ENCODE peak calls at places on chromosomes 16 and 17, in four cellular contexts. One of them, this sample, is unnamed.

GRCh38 chr16:19294156-19294649 is 8.7 kb downstream of the CLEC19A start:
- DNase-seq in ELF-1: no peak
- DNase-seq in astrocyte of the spinal cord: no peak
- DNase-seq in activated T-helper 1 cell treated with Interleukin-2 at 50 U/mL for 16 hours: no peak
- DNase-seq in this sample: no peak

GRCh38 chr16:87043273-87044030 is 273.7 kb downstream of the C16orf95 start:
- DNase-seq in ELF-1: no peak
- DNase-seq in astrocyte of the spinal cord: peak
- DNase-seq in activated T-helper 1 cell treated with Interleukin-2 at 50 U/mL for 16 hours: no peak
- DNase-seq in this sample: no peak

GRCh38 chr17:71033336-71033735 is 864.0 kb downstream of the KCNJ2 start:
- DNase-seq in ELF-1: peak
- DNase-seq in astrocyte of the spinal cord: peak
- DNase-seq in activated T-helper 1 cell treated with Interleukin-2 at 50 U/mL for 16 hours: no peak
- DNase-seq in this sample: no peak

GRCh38 chr17:32875230-32875903 is 1.6 kb downstream of the MYO1D start:
- DNase-seq in ELF-1: no peak
- DNase-seq in astrocyte of the spinal cord: no peak
- DNase-seq in activated T-helper 1 cell treated with Interleukin-2 at 50 U/mL for 16 hours: no peak
- DNase-seq in this sample: no peak

GRCh38 chr17:61766520-61766919 is 96.8 kb downstream of the BRIP1 start:
- DNase-seq in ELF-1: no peak
- DNase-seq in astrocyte of the spinal cord: no peak
- DNase-seq in activated T-helper 1 cell treated with Interleukin-2 at 50 U/mL for 16 hours: no peak
- DNase-seq in this sample: no peak

GRCh38 chr17:80138856-80139426 is 8.0 kb downstream of the EIF4A3 start:
- DNase-seq in ELF-1: no peak
- DNase-seq in astrocyte of the spinal cord: no peak
- DNase-seq in activated T-helper 1 cell treated with Interleukin-2 at 50 U/mL for 16 hours: no peak
- DNase-seq in this sample: no peak

GRCh38 chr17:70976447-70976846 is 807.1 kb downstream of the KCNJ2 start:
- DNase-seq in ELF-1: no peak
- DNase-seq in astrocyte of the spinal cord: no peak
- DNase-seq in activated T-helper 1 cell treated with Interleukin-2 at 50 U/mL for 16 hours: no peak
- DNase-seq in this sample: no peak

GRCh38 chr17:30812218-30813177 is 12.0 kb downstream of the CRLF3 start:
- DNase-seq in ELF-1: no peak
- DNase-seq in astrocyte of the spinal cord: peak
- DNase-seq in activated T-helper 1 cell treated with Interleukin-2 at 50 U/mL for 16 hours: no peak
- DNase-seq in this sample: no peak

GRCh38 chr16:69593756-69594155 is 28.0 kb downstream of the NFAT5 start:
- DNase-seq in ELF-1: no peak
- DNase-seq in astrocyte of the spinal cord: no peak
- DNase-seq in activated T-helper 1 cell treated with Interleukin-2 at 50 U/mL for 16 hours: no peak
- DNase-seq in this sample: no peak

GRCh38 chr17:9860851-9861250 is 35.1 kb downstream of the GLP2R start:
- DNase-seq in ELF-1: no peak
- DNase-seq in astrocyte of the spinal cord: no peak
- DNase-seq in activated T-helper 1 cell treated with Interleukin-2 at 50 U/mL for 16 hours: no peak
- DNase-seq in this sample: no peak

GRCh38 chr16:47660540-47660939 is 199.4 kb downstream of the PHKB start:
- DNase-seq in ELF-1: no peak
- DNase-seq in astrocyte of the spinal cord: no peak
- DNase-seq in activated T-helper 1 cell treated with Interleukin-2 at 50 U/mL for 16 hours: no peak
- DNase-seq in this sample: no peak

GRCh38 chr17:59105852-59106462 is 723 bp downstream of the TRIM37 start:
- DNase-seq in ELF-1: no peak
- DNase-seq in astrocyte of the spinal cord: peak
- DNase-seq in activated T-helper 1 cell treated with Interleukin-2 at 50 U/mL for 16 hours: peak
- DNase-seq in this sample: peak

GRCh38 chr17:66627985-66628384 is 206.9 kb upstream of the CACNG5 start:
- DNase-seq in ELF-1: no peak
- DNase-seq in astrocyte of the spinal cord: peak
- DNase-seq in activated T-helper 1 cell treated with Interleukin-2 at 50 U/mL for 16 hours: no peak
- DNase-seq in this sample: no peak

GRCh38 chr16:86585821-86586611 is 7.7 kb downstream of the FOXL1 start:
- DNase-seq in ELF-1: no peak
- DNase-seq in astrocyte of the spinal cord: peak
- DNase-seq in activated T-helper 1 cell treated with Interleukin-2 at 50 U/mL for 16 hours: no peak
- DNase-seq in this sample: peak

GRCh38 chr16:86680661-86681439 is 102.5 kb downstream of the FOXL1 start:
- DNase-seq in ELF-1: no peak
- DNase-seq in astrocyte of the spinal cord: peak
- DNase-seq in activated T-helper 1 cell treated with Interleukin-2 at 50 U/mL for 16 hours: no peak
- DNase-seq in this sample: peak

GRCh38 chr17:40993856-40994255 is at the start of gene KRTAP3-3:
- DNase-seq in ELF-1: no peak
- DNase-seq in astrocyte of the spinal cord: no peak
- DNase-seq in activated T-helper 1 cell treated with Interleukin-2 at 50 U/mL for 16 hours: no peak
- DNase-seq in this sample: no peak

GRCh38 chr17:72340836-72341235 is 220.0 kb downstream of the SOX9 start:
- DNase-seq in ELF-1: no peak
- DNase-seq in astrocyte of the spinal cord: no peak
- DNase-seq in activated T-helper 1 cell treated with Interleukin-2 at 50 U/mL for 16 hours: no peak
- DNase-seq in this sample: no peak

GRCh38 chr16:21159281-21159951 is 942 bp downstream of the LDAF1 start:
- DNase-seq in ELF-1: peak
- DNase-seq in astrocyte of the spinal cord: no peak
- DNase-seq in activated T-helper 1 cell treated with Interleukin-2 at 50 U/mL for 16 hours: no peak
- DNase-seq in this sample: peak

GRCh38 chr17:51764387-51764971 is 394.0 kb downstream of the CA10 start:
- DNase-seq in ELF-1: peak
- DNase-seq in astrocyte of the spinal cord: peak
- DNase-seq in activated T-helper 1 cell treated with Interleukin-2 at 50 U/mL for 16 hours: no peak
- DNase-seq in this sample: no peak

GRCh38 chr17:32240745-32241144 is 24.9 kb upstream of the RHBDL3 start:
- DNase-seq in ELF-1: peak
- DNase-seq in astrocyte of the spinal cord: no peak
- DNase-seq in activated T-helper 1 cell treated with Interleukin-2 at 50 U/mL for 16 hours: no peak
- DNase-seq in this sample: no peak

GRCh38 chr16:27374794-27375499 is 27.0 kb upstream of the IL21R start:
- DNase-seq in ELF-1: peak
- DNase-seq in astrocyte of the spinal cord: peak
- DNase-seq in activated T-helper 1 cell treated with Interleukin-2 at 50 U/mL for 16 hours: no peak
- DNase-seq in this sample: peak

GRCh38 chr16:87132361-87133014 is 184.7 kb downstream of the C16orf95 start:
- DNase-seq in ELF-1: peak
- DNase-seq in astrocyte of the spinal cord: peak
- DNase-seq in activated T-helper 1 cell treated with Interleukin-2 at 50 U/mL for 16 hours: no peak
- DNase-seq in this sample: peak

GRCh38 chr16:23505942-23506605 is 4.2 kb downstream of the GGA2 start:
- DNase-seq in ELF-1: no peak
- DNase-seq in astrocyte of the spinal cord: peak
- DNase-seq in activated T-helper 1 cell treated with Interleukin-2 at 50 U/mL for 16 hours: no peak
- DNase-seq in this sample: peak

GRCh38 chr17:60840456-60840855 is 162.8 kb downstream of the BCAS3 start:
- DNase-seq in ELF-1: no peak
- DNase-seq in astrocyte of the spinal cord: no peak
- DNase-seq in activated T-helper 1 cell treated with Interleukin-2 at 50 U/mL for 16 hours: no peak
- DNase-seq in this sample: no peak

GRCh38 chr17:66764559-66764958 is 70.4 kb upstream of the CACNG5 start:
- DNase-seq in ELF-1: peak
- DNase-seq in astrocyte of the spinal cord: no peak
- DNase-seq in activated T-helper 1 cell treated with Interleukin-2 at 50 U/mL for 16 hours: no peak
- DNase-seq in this sample: no peak

GRCh38 chr17:43033947-43034622 is 9.1 kb downstream of the RND2 start:
- DNase-seq in ELF-1: peak
- DNase-seq in astrocyte of the spinal cord: no peak
- DNase-seq in activated T-helper 1 cell treated with Interleukin-2 at 50 U/mL for 16 hours: no peak
- DNase-seq in this sample: peak

GRCh38 chr17:77365584-77366186 is 224.9 kb downstream of the SEC14L1 start:
- DNase-seq in ELF-1: peak
- DNase-seq in astrocyte of the spinal cord: peak
- DNase-seq in activated T-helper 1 cell treated with Interleukin-2 at 50 U/mL for 16 hours: no peak
- DNase-seq in this sample: peak

GRCh38 chr17:6487243-6488007 is 43.2 kb downstream of the PIMREG start:
- DNase-seq in ELF-1: no peak
- DNase-seq in astrocyte of the spinal cord: no peak
- DNase-seq in activated T-helper 1 cell treated with Interleukin-2 at 50 U/mL for 16 hours: no peak
- DNase-seq in this sample: no peak

GRCh38 chr17:16918443-16918842 is 53.5 kb downstream of the TNFRSF13B start:
- DNase-seq in ELF-1: peak
- DNase-seq in astrocyte of the spinal cord: no peak
- DNase-seq in activated T-helper 1 cell treated with Interleukin-2 at 50 U/mL for 16 hours: no peak
- DNase-seq in this sample: peak

GRCh38 chr17:1730345-1731193 is 6.1 kb downstream of the WDR81 start:
- DNase-seq in ELF-1: no peak
- DNase-seq in astrocyte of the spinal cord: peak
- DNase-seq in activated T-helper 1 cell treated with Interleukin-2 at 50 U/mL for 16 hours: no peak
- DNase-seq in this sample: peak

GRCh38 chr17:12990041-12990808 is 27.6 kb downstream of the ELAC2 start:
- DNase-seq in ELF-1: peak
- DNase-seq in astrocyte of the spinal cord: no peak
- DNase-seq in activated T-helper 1 cell treated with Interleukin-2 at 50 U/mL for 16 hours: no peak
- DNase-seq in this sample: no peak